ENCODE peak calls at places on chromosomes 12 and 14, in ten cellular contexts. J is SK-N-SH, B is HCT116, E is endodermal cell, V is IMR-90, D is neural progenitor cell, K is mesenchymal stem cell, Y is astrocyte, A is H9, O is PC-3. W is an unnamed sample.
A peak's percentile ranks its signal among the peaks of the same experiment; 100 is the strongest.

GRCh38 chr12:114339626-114340025 is 66.3 kb downstream of the TBX5 start:
- DNase-seq in J (no peak), B (no peak), E (no peak), V (peak; percentile 90), D (no peak), K (no peak), Y (peak; percentile 70), A (no peak), O (peak; percentile 19), W (no peak)

GRCh38 chr14:29016050-29016900 is 249.7 kb downstream of the FOXG1 start:
- DNase-seq in J (peak; percentile 7), B (no peak), E (peak; percentile 91), V (peak; percentile 51), D (peak; percentile 66), K (peak; percentile 16), Y (peak; percentile 16), A (peak; percentile 78), O (peak; percentile 66), W (peak; percentile 54)

GRCh38 chr14:54211562-54212308 is 185.1 kb upstream of the CDKN3 start:
- DNase-seq in J (no peak), B (peak; percentile 64), E (no peak), V (peak; percentile 79), D (no peak), K (peak; percentile 81), Y (peak; percentile 94), A (no peak), O (peak; percentile 99), W (no peak)

GRCh38 chr14:31265701-31266398 is 58.3 kb upstream of the HECTD1 start:
- DNase-seq in J (no peak), B (no peak), E (no peak), V (peak; percentile 30), D (no peak), K (no peak), Y (peak; percentile 51), A (no peak), O (peak; percentile 77), W (no peak)

GRCh38 chr12:90174198-90174510 is 465.5 kb upstream of the ATP2B1 start:
- DNase-seq in J (no peak), B (peak; percentile 6), E (no peak), V (no peak), D (no peak), K (peak; percentile 16), Y (peak; percentile 36), A (no peak), O (peak; percentile 37), W (no peak)

GRCh38 chr12:79174656-79175055 is 310.1 kb downstream of the SYT1 start:
- DNase-seq in J (no peak), B (peak; percentile 42), E (no peak), V (peak; percentile 77), D (no peak), K (peak; percentile 52), Y (peak; percentile 62), A (no peak), O (peak; percentile 70), W (no peak)

GRCh38 chr12:130164931-130165330 is 2.7 kb downstream of the FZD10 start:
- DNase-seq in J (no peak), B (no peak), E (peak; percentile 85), V (no peak), D (peak; percentile 58), K (no peak), Y (no peak), A (peak; percentile 87), O (no peak), W (peak; percentile 11)

GRCh38 chr12:818733-819132 is 66.4 kb downstream of the WNK1 start:
- DNase-seq in J (no peak), B (no peak), E (no peak), V (peak; percentile 13), D (no peak), K (no peak), Y (peak; percentile 22), A (no peak), O (peak; percentile 44), W (no peak)

GRCh38 chr12:44000309-44000952 is 164.6 kb downstream of the TMEM117 start:
- DNase-seq in J (peak; percentile 11), B (peak; percentile 60), E (peak; percentile 92), V (peak; percentile 31), D (peak; percentile 84), K (peak; percentile 44), Y (peak; percentile 8), A (peak; percentile 86), O (peak; percentile 80), W (no peak)

GRCh38 chr14:93943052-93943451 is 15.9 kb downstream of the FAM181A start:
- DNase-seq in J (no peak), B (no peak), E (no peak), V (peak; percentile 78), D (no peak), K (peak; percentile 82), Y (peak; percentile 79), A (no peak), O (no peak), W (no peak)

GRCh38 chr12:123269395-123269892 is 2.2 kb downstream of the CDK2AP1 start:
- DNase-seq in J (peak; percentile 95), B (no peak), E (peak; percentile 92), V (peak; percentile 61), D (peak; percentile 93), K (peak; percentile 81), Y (peak; percentile 65), A (peak; percentile 78), O (no peak), W (peak; percentile 92)

GRCh38 chr12:16166563-16167470 is 110.7 kb downstream of the SLC15A5 start:
- DNase-seq in J (no peak), B (no peak), E (no peak), V (no peak), D (no peak), K (no peak), Y (no peak), A (no peak), O (no peak), W (no peak)

GRCh38 chr14:73173092-73173735 is 36.9 kb downstream of the PSEN1 start:
- DNase-seq in J (peak; percentile 35), B (peak; percentile 31), E (no peak), V (peak; percentile 65), D (peak; percentile 35), K (peak; percentile 57), Y (peak; percentile 39), A (no peak), O (peak; percentile 82), W (no peak)

GRCh38 chr14:73180385-73180805 is 44.1 kb downstream of the PSEN1 start:
- DNase-seq in J (no peak), B (no peak), E (no peak), V (peak; percentile 77), D (no peak), K (peak; percentile 90), Y (peak; percentile 53), A (no peak), O (peak; percentile 31), W (no peak)

GRCh38 chr14:73170686-73171085 is 34.4 kb downstream of the PSEN1 start:
- DNase-seq in J (no peak), B (no peak), E (peak; percentile 45), V (no peak), D (no peak), K (no peak), Y (no peak), A (no peak), O (no peak), W (no peak)

GRCh38 chr14:73176673-73177072 is 40.4 kb downstream of the PSEN1 start:
- DNase-seq in J (no peak), B (no peak), E (no peak), V (no peak), D (no peak), K (peak; percentile 16), Y (no peak), A (no peak), O (no peak), W (no peak)
- H3K27ac ChIP-seq in J (no peak overlapping the region), B (no peak overlapping the region), E (no peak overlapping the region), V (no peak overlapping the region), D (no peak overlapping the region), K (no peak overlapping the region), Y (no peak overlapping the region), A (no peak overlapping the region), O (no peak overlapping the region), W (no peak overlapping the region)

GRCh38 chr14:104392001-104392395 is 187.6 kb upstream of the C14orf180 start:
- DNase-seq in J (no peak), B (no peak), E (no peak), V (no peak), D (no peak), K (no peak), Y (no peak), A (peak; percentile 25), O (no peak), W (no peak)
- H3K9ac ChIP-seq in J (no peak overlapping the region), B (no peak overlapping the region), E (no peak overlapping the region), V (no peak overlapping the region), D (no peak overlapping the region), K (no peak overlapping the region), Y (no peak overlapping the region), A (no peak overlapping the region), O (no peak overlapping the region), W (no peak overlapping the region)

GRCh38 chr12:124727244-124727673 is 136.4 kb downstream of the SCARB1 start:
- DNase-seq in J (no peak), B (peak; percentile 83), E (no peak), V (no peak), D (no peak), K (peak; percentile 59), Y (peak; percentile 56), A (no peak), O (peak; percentile 95), W (peak; percentile 92)
- H3K27ac ChIP-seq in J (peak overlapping the region; percentile 7), B (peak overlapping the region; percentile 62), E (no peak overlapping the region), V (peak overlapping the region; percentile 14), D (no peak overlapping the region), K (no peak overlapping the region), Y (no peak overlapping the region), A (no peak overlapping the region), O (peak overlapping the region; percentile 77), W (no peak overlapping the region)

GRCh38 chr14:61471297-61471980 is 150.1 kb downstream of the PRKCH start:
- DNase-seq in J (peak; percentile 42), B (no peak), E (no peak), V (no peak), D (no peak), K (peak; percentile 32), Y (no peak), A (no peak), O (no peak), W (no peak)

GRCh38 chr14:61472025-61472672 is 150.8 kb downstream of the PRKCH start:
- DNase-seq in J (peak; percentile 75), B (no peak), E (peak; percentile 14), V (peak; percentile 99), D (no peak), K (peak; percentile 97), Y (peak; percentile 99), A (no peak), O (peak; percentile 100), W (no peak)

GRCh38 chr14:61469771-61470170 is 148.4 kb downstream of the PRKCH start:
- DNase-seq in J (no peak), B (no peak), E (no peak), V (no peak), D (no peak), K (no peak), Y (no peak), A (no peak), O (no peak), W (no peak)

GRCh38 chr14:61470261-61470953 is 149.0 kb downstream of the PRKCH start:
- DNase-seq in J (peak; percentile 41), B (no peak), E (peak; percentile 60), V (peak; percentile 98), D (peak; percentile 63), K (peak; percentile 81), Y (peak; percentile 97), A (peak; percentile 63), O (peak; percentile 92), W (no peak)

DNA sequence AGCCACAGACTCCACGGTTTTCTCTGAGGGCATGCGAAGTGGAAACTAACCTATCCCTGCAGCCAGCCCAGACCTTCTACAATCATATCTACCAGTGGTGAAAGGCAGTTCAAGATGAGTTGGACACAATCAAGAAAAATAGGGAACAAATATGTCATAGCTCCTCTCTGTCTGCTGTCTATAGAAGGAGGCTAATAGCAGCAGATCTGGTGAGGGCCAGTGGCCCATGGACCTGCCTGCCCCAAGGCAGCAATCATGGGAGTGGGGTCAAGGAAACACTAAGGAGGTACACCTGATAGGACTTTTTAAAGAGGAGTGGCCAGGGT is 149.5 kb downstream of the PRKCH start:
- DNase-seq in J (no peak), B (no peak), E (no peak), V (no peak), D (no peak), K (no peak), Y (no peak), A (no peak), O (no peak), W (no peak)
- H3K9ac ChIP-seq in J (peak overlapping the region; percentile 62), B (no peak overlapping the region), E (no peak overlapping the region), V (peak overlapping the region; percentile 83), D (no peak overlapping the region), K (peak overlapping the region; percentile 86), Y (peak overlapping the region; percentile 80), A (no peak overlapping the region), O (peak overlapping the region; percentile 83), W (no peak overlapping the region)

W was measured in kidney.